ENCODE peak calls at places on chromosomes 3 and 15, in five cellular contexts. X is GM23248, Y is aorta, W is breast epithelium, S is RWPE1. V is an unnamed sample.
A peak's percentile ranks its signal among the peaks of the same experiment; 100 is the strongest.

GRCh38 chr3:66041116-66041515 is 2.4 kb upstream of the MAGI1 start:
- DNase-seq in X (peak; percentile 85), Y (no peak), W (no peak), S (no peak), V (no peak)

GRCh38 chr3:94862703-94863102 is 799.8 kb downstream of the NSUN3 start:
- DNase-seq in X (peak; percentile 16), Y (no peak), W (no peak), S (peak; percentile 4), V (no peak)

GRCh38 chr3:194300392-194300758 is 50.8 kb downstream of the CPN2 start:
- DNase-seq in X (peak; percentile 79), Y (peak; percentile 86), W (peak; percentile 90), S (peak; percentile 49), V (peak; percentile 22)

GRCh38 chr15:53230473-53230872 is 440.3 kb upstream of the ONECUT1 start:
- DNase-seq in X (no peak), Y (no peak), W (no peak), S (no peak), V (no peak)

GRCh38 chr3:32406481-32407408 is 15.1 kb downstream of the CMTM7 start:
- DNase-seq in X (no peak), Y (no peak), W (peak; percentile 76), S (no peak), V (no peak)

GRCh38 chr3:3605181-3605580 is 194.1 kb upstream of the LRRN1 start:
- DNase-seq in X (no peak), Y (no peak), W (no peak), S (no peak), V (no peak)

GRCh38 chr15:81033508-81033907 is 32.8 kb downstream of the TLNRD1 start:
- DNase-seq in X (no peak), Y (no peak), W (no peak), S (no peak), V (no peak)

GRCh38 chr15:85707519-85708338 is 87.0 kb downstream of the KLHL25 start:
- DNase-seq in X (peak; percentile 57), Y (no peak), W (no peak), S (no peak), V (no peak)

GRCh38 chr3:170307998-170308398 is 49.5 kb upstream of the SKIL start:
- DNase-seq in X (peak; percentile 16), Y (no peak), W (no peak), S (peak; percentile 25), V (no peak)

GRCh38 chr3:10392244-10392643 is 71.3 kb upstream of the SEC13 start:
- DNase-seq in X (no peak), Y (no peak), W (no peak), S (no peak), V (no peak)

GRCh38 chr15:26023691-26024090 is 160.6 kb upstream of the ATP10A start:
- DNase-seq in X (no peak), Y (no peak), W (no peak), S (no peak), V (no peak)
- H3K27ac ChIP-seq in X (no peak overlapping the region), Y (no peak overlapping the region), W (no peak overlapping the region), S (no peak overlapping the region), V (no peak overlapping the region)

GRCh38 chr3:15151166-15151565 is 52.2 kb upstream of the RBSN start:
- DNase-seq in X (no peak), Y (no peak), W (no peak), S (no peak), V (no peak)
- H3K27ac ChIP-seq in X (no peak overlapping the region), Y (no peak overlapping the region), W (no peak overlapping the region), S (no peak overlapping the region), V (no peak overlapping the region)

GRCh38 chr3:71062920-71063767 is 520.4 kb downstream of the FOXP1 start:
- DNase-seq in X (peak; percentile 67), Y (no peak), W (no peak), S (peak; percentile 22), V (no peak)

GRCh38 chr3:71062037-71062919 is 521.2 kb downstream of the FOXP1 start:
- DNase-seq in X (peak; percentile 30), Y (no peak), W (no peak), S (no peak), V (no peak)

GRCh38 chr3:71061581-71061980 is 521.9 kb downstream of the FOXP1 start:
- DNase-seq in X (no peak), Y (no peak), W (no peak), S (no peak), V (no peak)

GRCh38 chr3:71060536-71060935 is 523.0 kb downstream of the FOXP1 start:
- DNase-seq in X (no peak), Y (no peak), W (no peak), S (no peak), V (no peak)

DNA sequence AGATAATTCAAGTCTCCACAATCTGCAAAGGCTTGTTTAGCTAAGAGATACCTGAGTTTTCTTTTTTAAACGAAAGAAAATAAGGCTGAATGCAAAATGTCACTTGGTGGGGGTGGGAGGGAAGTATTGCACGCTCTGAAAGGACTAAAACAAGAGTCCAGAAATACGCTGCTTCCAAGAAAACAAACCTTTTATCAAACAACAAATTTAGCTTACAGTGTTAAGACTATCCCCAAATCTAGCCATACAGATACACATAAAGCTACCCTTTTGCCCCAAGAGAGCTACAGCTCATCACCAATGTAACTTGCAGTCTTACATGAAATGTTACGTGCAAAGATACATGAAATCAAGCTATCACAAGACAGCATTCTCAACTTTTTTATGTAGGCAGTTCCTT is 522.5 kb downstream of the FOXP1 start:
- DNase-seq in X (no peak), Y (no peak), W (no peak), S (no peak), V (no peak)
- H3K27ac ChIP-seq in X (no peak overlapping the region), Y (peak overlapping the region; percentile 49), W (peak overlapping the region; percentile 98), S (no peak overlapping the region), V (no peak overlapping the region)

GRCh38 chr3:119665954-119666559 is 5.7 kb upstream of the POPDC2 start:
- DNase-seq in X (no peak), Y (no peak), W (no peak), S (no peak), V (no peak)

GRCh38 chr3:119664850-119665379 is 4.5 kb upstream of the POPDC2 start:
- DNase-seq in X (no peak), Y (no peak), W (no peak), S (no peak), V (no peak)

GRCh38 chr3:119662604-119663377 is 2.4 kb upstream of the POPDC2 start:
- DNase-seq in X (peak; percentile 60), Y (no peak), W (no peak), S (no peak), V (no peak)

GRCh38 chr3:119664370-119664769 is 4.0 kb upstream of the POPDC2 start:
- DNase-seq in X (peak; percentile 48), Y (no peak), W (no peak), S (no peak), V (no peak)

GRCh38 chr3:119663885-119664284 is 3.5 kb upstream of the POPDC2 start:
- DNase-seq in X (peak; percentile 73), Y (no peak), W (no peak), S (no peak), V (no peak)
- H3K27ac ChIP-seq in X (peak overlapping the region; percentile 74), Y (no peak overlapping the region), W (no peak overlapping the region), S (no peak overlapping the region), V (no peak overlapping the region)

DNA sequence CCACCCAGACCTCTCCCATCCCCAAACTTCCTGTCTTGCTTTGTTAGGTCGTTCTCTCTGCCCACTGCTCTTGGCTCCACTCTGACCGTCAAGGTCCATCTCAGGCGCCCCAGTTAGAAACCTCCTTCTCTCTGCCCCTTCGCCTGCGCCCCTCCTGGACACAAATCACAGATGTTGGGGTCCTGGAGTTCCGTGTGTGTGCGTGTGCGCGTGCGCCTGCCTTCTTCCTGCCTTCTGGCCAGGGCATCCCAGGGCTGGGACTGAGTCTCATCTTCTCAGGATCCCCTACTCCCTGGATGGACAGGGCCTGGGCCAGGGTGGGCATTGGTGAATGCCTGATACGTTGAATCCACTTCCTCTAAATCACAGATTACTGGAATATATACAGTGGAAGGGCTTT is 869 bp downstream of the ACSBG1 start:
- DNase-seq in X (no peak), Y (no peak), W (no peak), S (no peak), V (no peak)
- H3K27ac ChIP-seq in X (no peak overlapping the region), Y (no peak overlapping the region), W (no peak overlapping the region), S (no peak overlapping the region), V (no peak overlapping the region)

GRCh38 chr3:63909431-63909830 is 2.8 kb downstream of the SCAANT1 start:
- DNase-seq in X (peak; percentile 39), Y (no peak), W (no peak), S (no peak), V (no peak)

GRCh38 chr3:63912768-63913588 is 795 bp upstream of the SCAANT1 start:
- DNase-seq in X (peak; percentile 77), Y (peak; percentile 70), W (peak; percentile 73), S (peak; percentile 60), V (no peak)

GRCh38 chr3:63911901-63912767 is at the start of gene SCAANT1:
- DNase-seq in X (peak; percentile 98), Y (peak; percentile 94), W (peak; percentile 80), S (peak; percentile 79), V (peak; percentile 86)

GRCh38 chr3:63910873-63911272 is 1.3 kb downstream of the SCAANT1 start:
- DNase-seq in X (peak; percentile 56), Y (no peak), W (no peak), S (no peak), V (no peak)

DNA sequence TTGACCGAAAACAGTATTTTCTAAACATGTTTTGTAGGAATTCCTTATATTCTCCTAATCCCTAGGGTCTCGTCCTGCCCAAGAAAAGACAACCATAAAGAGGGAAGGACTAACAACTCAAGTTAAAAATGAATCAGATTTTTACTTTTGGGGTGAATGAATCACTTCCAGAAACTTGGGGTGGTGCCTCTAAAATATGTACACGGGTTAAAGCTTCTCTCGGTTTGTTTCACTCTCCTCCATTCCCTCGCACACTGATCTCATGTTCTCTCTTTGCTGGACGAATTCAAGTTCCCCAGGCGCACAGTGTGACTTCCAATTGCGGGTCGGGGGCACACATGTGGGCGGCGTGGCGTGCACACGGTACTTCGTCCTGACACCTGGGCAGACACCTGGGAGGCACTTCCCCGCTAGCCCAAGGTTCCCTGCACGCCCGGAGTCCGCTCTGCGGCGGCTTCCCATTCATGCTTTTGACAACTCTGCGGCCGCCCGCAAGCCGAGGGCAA is 735 bp downstream of the SCAANT1 start:
- DNase-seq in X (peak; percentile 54), Y (no peak), W (no peak), S (no peak), V (no peak)
- H3K27ac ChIP-seq in X (peak overlapping the region; percentile 89), Y (no peak overlapping the region), W (peak overlapping the region; percentile 99), S (peak overlapping the region; percentile 96), V (peak overlapping the region; percentile 76)